ENCODE peak calls at places on chromosomes 5 and 9, in nine cellular contexts. One of them, this sample, is unnamed.

GRCh38 chr5:52878671-52879070 is 91.0 kb downstream of the ITGA1 start:
- DNase-seq in NCI-H524: peak
- DNase-seq in lower leg skin: no peak
- DNase-seq in CD4-positive, CD25-positive, alpha-beta regulatory T cell: no peak
- DNase-seq in tibial nerve: no peak
- DNase-seq in hepatic stellate cell: no peak
- DNase-seq in HS-27A: no peak
- DNase-seq in brain microvascular endothelial cell: peak
- DNase-seq in HuH-7: no peak
- DNase-seq in this sample: no peak

GRCh38 chr5:37891832-37892231 is 52.0 kb upstream of the GDNF start:
- DNase-seq in NCI-H524: no peak
- DNase-seq in lower leg skin: no peak
- DNase-seq in CD4-positive, CD25-positive, alpha-beta regulatory T cell: no peak
- DNase-seq in tibial nerve: no peak
- DNase-seq in hepatic stellate cell: no peak
- DNase-seq in HS-27A: no peak
- DNase-seq in brain microvascular endothelial cell: no peak
- DNase-seq in HuH-7: no peak
- DNase-seq in this sample: no peak

GRCh38 chr5:79743846-79744605 is 54.4 kb downstream of the CMYA5 start:
- DNase-seq in NCI-H524: no peak
- DNase-seq in lower leg skin: no peak
- DNase-seq in CD4-positive, CD25-positive, alpha-beta regulatory T cell: no peak
- DNase-seq in tibial nerve: no peak
- DNase-seq in hepatic stellate cell: no peak
- DNase-seq in HS-27A: no peak
- DNase-seq in brain microvascular endothelial cell: peak
- DNase-seq in HuH-7: no peak
- DNase-seq in this sample: no peak

GRCh38 chr9:121133104-121133816 is 58.5 kb downstream of the CNTRL start:
- DNase-seq in NCI-H524: no peak
- DNase-seq in lower leg skin: peak
- DNase-seq in CD4-positive, CD25-positive, alpha-beta regulatory T cell: peak
- DNase-seq in tibial nerve: no peak
- DNase-seq in hepatic stellate cell: no peak
- DNase-seq in HS-27A: no peak
- DNase-seq in brain microvascular endothelial cell: no peak
- DNase-seq in HuH-7: no peak
- DNase-seq in this sample: peak

GRCh38 chr9:113907282-113907681 is 31.2 kb downstream of the ZNF618 start:
- DNase-seq in NCI-H524: no peak
- DNase-seq in lower leg skin: no peak
- DNase-seq in CD4-positive, CD25-positive, alpha-beta regulatory T cell: no peak
- DNase-seq in tibial nerve: no peak
- DNase-seq in hepatic stellate cell: no peak
- DNase-seq in HS-27A: no peak
- DNase-seq in brain microvascular endothelial cell: no peak
- DNase-seq in HuH-7: no peak
- DNase-seq in this sample: no peak

GRCh38 chr9:122128432-122129343 is 30.9 kb downstream of the NDUFA8 start:
- DNase-seq in NCI-H524: no peak
- DNase-seq in lower leg skin: no peak
- DNase-seq in CD4-positive, CD25-positive, alpha-beta regulatory T cell: peak
- DNase-seq in tibial nerve: no peak
- DNase-seq in hepatic stellate cell: no peak
- DNase-seq in HS-27A: no peak
- DNase-seq in brain microvascular endothelial cell: no peak
- DNase-seq in HuH-7: no peak
- DNase-seq in this sample: no peak

GRCh38 chr5:5638193-5638592 is 215.7 kb downstream of the ICE1 start:
- DNase-seq in NCI-H524: no peak
- DNase-seq in lower leg skin: no peak
- DNase-seq in CD4-positive, CD25-positive, alpha-beta regulatory T cell: no peak
- DNase-seq in tibial nerve: no peak
- DNase-seq in hepatic stellate cell: no peak
- DNase-seq in HS-27A: no peak
- DNase-seq in brain microvascular endothelial cell: no peak
- DNase-seq in HuH-7: no peak
- DNase-seq in this sample: no peak

GRCh38 chr5:155103164-155103563 is 89.6 kb downstream of the KIF4B start:
- DNase-seq in NCI-H524: peak
- DNase-seq in lower leg skin: no peak
- DNase-seq in CD4-positive, CD25-positive, alpha-beta regulatory T cell: no peak
- DNase-seq in tibial nerve: no peak
- DNase-seq in hepatic stellate cell: peak
- DNase-seq in HS-27A: no peak
- DNase-seq in brain microvascular endothelial cell: no peak
- DNase-seq in HuH-7: no peak
- DNase-seq in this sample: no peak

GRCh38 chr9:77731930-77732329 is 83.8 kb upstream of the GNA14 start:
- DNase-seq in NCI-H524: peak
- DNase-seq in lower leg skin: no peak
- DNase-seq in CD4-positive, CD25-positive, alpha-beta regulatory T cell: no peak
- DNase-seq in tibial nerve: no peak
- DNase-seq in hepatic stellate cell: no peak
- DNase-seq in HS-27A: no peak
- DNase-seq in brain microvascular endothelial cell: no peak
- DNase-seq in HuH-7: no peak
- DNase-seq in this sample: no peak

GRCh38 chr5:60178101-60178500 is 284.6 kb upstream of the PDE4D start:
- DNase-seq in NCI-H524: no peak
- DNase-seq in lower leg skin: no peak
- DNase-seq in CD4-positive, CD25-positive, alpha-beta regulatory T cell: no peak
- DNase-seq in tibial nerve: no peak
- DNase-seq in hepatic stellate cell: no peak
- DNase-seq in HS-27A: no peak
- DNase-seq in brain microvascular endothelial cell: no peak
- DNase-seq in HuH-7: no peak
- DNase-seq in this sample: no peak

GRCh38 chr5:100901851-100902341 is 1.2 kb downstream of the ST8SIA4 start:
- DNase-seq in NCI-H524: peak
- DNase-seq in lower leg skin: no peak
- DNase-seq in CD4-positive, CD25-positive, alpha-beta regulatory T cell: peak
- DNase-seq in tibial nerve: peak
- DNase-seq in hepatic stellate cell: no peak
- DNase-seq in HS-27A: no peak
- DNase-seq in brain microvascular endothelial cell: no peak
- DNase-seq in HuH-7: no peak
- DNase-seq in this sample: no peak

GRCh38 chr9:128523199-128523925 is 18.8 kb downstream of the GLE1 start:
- DNase-seq in NCI-H524: peak
- DNase-seq in lower leg skin: no peak
- DNase-seq in CD4-positive, CD25-positive, alpha-beta regulatory T cell: no peak
- DNase-seq in tibial nerve: no peak
- DNase-seq in hepatic stellate cell: no peak
- DNase-seq in HS-27A: no peak
- DNase-seq in brain microvascular endothelial cell: peak
- DNase-seq in HuH-7: no peak
- DNase-seq in this sample: no peak

GRCh38 chr5:147752033-147752432 is 30.5 kb downstream of the JAKMIP2 start:
- DNase-seq in NCI-H524: peak
- DNase-seq in lower leg skin: no peak
- DNase-seq in CD4-positive, CD25-positive, alpha-beta regulatory T cell: no peak
- DNase-seq in tibial nerve: no peak
- DNase-seq in hepatic stellate cell: no peak
- DNase-seq in HS-27A: no peak
- DNase-seq in brain microvascular endothelial cell: no peak
- DNase-seq in HuH-7: no peak
- DNase-seq in this sample: no peak

GRCh38 chr9:126114850-126115460 is 211.7 kb upstream of the MVB12B start:
- DNase-seq in NCI-H524: peak
- DNase-seq in lower leg skin: peak
- DNase-seq in CD4-positive, CD25-positive, alpha-beta regulatory T cell: no peak
- DNase-seq in tibial nerve: peak
- DNase-seq in hepatic stellate cell: no peak
- DNase-seq in HS-27A: no peak
- DNase-seq in brain microvascular endothelial cell: no peak
- DNase-seq in HuH-7: no peak
- DNase-seq in this sample: no peak

GRCh38 chr9:114501786-114502682 is 3.2 kb downstream of the WHRN start:
- DNase-seq in NCI-H524: peak
- DNase-seq in lower leg skin: no peak
- DNase-seq in CD4-positive, CD25-positive, alpha-beta regulatory T cell: no peak
- DNase-seq in tibial nerve: no peak
- DNase-seq in hepatic stellate cell: peak
- DNase-seq in HS-27A: no peak
- DNase-seq in brain microvascular endothelial cell: peak
- DNase-seq in HuH-7: peak
- DNase-seq in this sample: no peak

GRCh38 chr9:115000217-115000639 is 69.8 kb upstream of the TNFSF8 start:
- DNase-seq in NCI-H524: peak
- DNase-seq in lower leg skin: no peak
- DNase-seq in CD4-positive, CD25-positive, alpha-beta regulatory T cell: no peak
- DNase-seq in tibial nerve: no peak
- DNase-seq in hepatic stellate cell: no peak
- DNase-seq in HS-27A: no peak
- DNase-seq in brain microvascular endothelial cell: no peak
- DNase-seq in HuH-7: no peak
- DNase-seq in this sample: no peak

GRCh38 chr9:18935521-18935920 is 97.5 kb downstream of the SAXO1 start:
- DNase-seq in NCI-H524: no peak
- DNase-seq in lower leg skin: peak
- DNase-seq in CD4-positive, CD25-positive, alpha-beta regulatory T cell: no peak
- DNase-seq in tibial nerve: no peak
- DNase-seq in hepatic stellate cell: peak
- DNase-seq in HS-27A: no peak
- DNase-seq in brain microvascular endothelial cell: peak
- DNase-seq in HuH-7: no peak
- DNase-seq in this sample: no peak

GRCh38 chr9:134043531-134043988 is 18.3 kb downstream of the BRD3OS start:
- DNase-seq in NCI-H524: no peak
- DNase-seq in lower leg skin: no peak
- DNase-seq in CD4-positive, CD25-positive, alpha-beta regulatory T cell: no peak
- DNase-seq in tibial nerve: no peak
- DNase-seq in hepatic stellate cell: no peak
- DNase-seq in HS-27A: no peak
- DNase-seq in brain microvascular endothelial cell: no peak
- DNase-seq in HuH-7: no peak
- DNase-seq in this sample: no peak

GRCh38 chr5:15320896-15321295 is 179.1 kb upstream of the FBXL7 start:
- DNase-seq in NCI-H524: peak
- DNase-seq in lower leg skin: no peak
- DNase-seq in CD4-positive, CD25-positive, alpha-beta regulatory T cell: no peak
- DNase-seq in tibial nerve: no peak
- DNase-seq in hepatic stellate cell: no peak
- DNase-seq in HS-27A: no peak
- DNase-seq in brain microvascular endothelial cell: no peak
- DNase-seq in HuH-7: no peak
- DNase-seq in this sample: no peak

GRCh38 chr9:122258886-122259415 is 5.7 kb downstream of the RBM18 start:
- DNase-seq in NCI-H524: no peak
- DNase-seq in lower leg skin: no peak
- DNase-seq in CD4-positive, CD25-positive, alpha-beta regulatory T cell: no peak
- DNase-seq in tibial nerve: no peak
- DNase-seq in hepatic stellate cell: no peak
- DNase-seq in HS-27A: no peak
- DNase-seq in brain microvascular endothelial cell: no peak
- DNase-seq in HuH-7: no peak
- DNase-seq in this sample: no peak

GRCh38 chr5:54644226-54644625 is 126.7 kb downstream of the SNX18 start:
- DNase-seq in NCI-H524: no peak
- DNase-seq in lower leg skin: no peak
- DNase-seq in CD4-positive, CD25-positive, alpha-beta regulatory T cell: no peak
- DNase-seq in tibial nerve: no peak
- DNase-seq in hepatic stellate cell: no peak
- DNase-seq in HS-27A: peak
- DNase-seq in brain microvascular endothelial cell: peak
- DNase-seq in HuH-7: no peak
- DNase-seq in this sample: no peak

GRCh38 chr9:121651295-121652036 is at the start of gene DAB2IP:
- DNase-seq in NCI-H524: peak
- DNase-seq in lower leg skin: no peak
- DNase-seq in CD4-positive, CD25-positive, alpha-beta regulatory T cell: no peak
- DNase-seq in tibial nerve: no peak
- DNase-seq in hepatic stellate cell: peak
- DNase-seq in HS-27A: no peak
- DNase-seq in brain microvascular endothelial cell: no peak
- DNase-seq in HuH-7: peak
- DNase-seq in this sample: peak

This sample was measured in Caco-2.